ENCODE peak calls at places on chromosome 3, in ten cellular contexts. G is IMR-90; H is psoas muscle; Z is activated naive CD4-positive, alpha-beta T cell treated with anti-CD3 and anti-CD28 coated beads, Interleukin-2, amount 50 U/mL, for 72 hours; S is left lung; X is activated naive CD8-positive, alpha-beta T cell treated with anti-CD3 and anti-CD28 coated beads, Interleukin-2, amount 10 ng/mL, durations not matched to agents 7 days and 5 days; T is CD8-positive, alpha-beta T cell; Q is left ventricle myocardium superior; O is heart left ventricle; U is foreskin keratinocyte. D is an unnamed sample.

GRCh38 chr3:150965436-150965835 is 7.1 kb downstream of the CLRN1 start:
- ATAC-seq in G (no peak), H (no peak), Z (peak), S (no peak), X (no peak), T (no peak), Q (no peak), O (no peak), U (peak), D (no peak)

GRCh38 chr3:124601189-124601588 is 129.1 kb upstream of the UMPS start:
- ATAC-seq in G (no peak), H (no peak), Z (no peak), S (no peak), X (no peak), T (no peak), Q (no peak), O (no peak), U (no peak), D (no peak)

GRCh38 chr3:111695584-111696213 is 100.6 kb upstream of the ZBED2 start:
- ATAC-seq in G (peak), H (no peak), Z (no peak), S (peak), X (peak), T (peak), Q (no peak), O (no peak), U (peak), D (no peak)

GRCh38 chr3:43390255-43390588 is 103.9 kb downstream of the SNRK start:
- ATAC-seq in G (peak), H (peak), Z (no peak), S (no peak), X (no peak), T (peak), Q (no peak), O (no peak), U (peak), D (no peak)

GRCh38 chr3:8237893-8238292 is 263.7 kb upstream of the LMCD1 start:
- ATAC-seq in G (no peak), H (no peak), Z (no peak), S (peak), X (no peak), T (no peak), Q (no peak), O (no peak), U (no peak), D (no peak)

GRCh38 chr3:119596392-119596791 is 1.3 kb upstream of the PLA1A start:
- ATAC-seq in G (no peak), H (peak), Z (no peak), S (peak), X (no peak), T (no peak), Q (peak), O (no peak), U (no peak), D (no peak)

GRCh38 chr3:157104928-157105652 is 54.9 kb downstream of the CCNL1 start:
- ATAC-seq in G (no peak), H (no peak), Z (no peak), S (no peak), X (peak), T (no peak), Q (no peak), O (no peak), U (no peak), D (peak)

GRCh38 chr3:16286161-16286560 is 21.1 kb downstream of the OXNAD1 start:
- ATAC-seq in G (no peak), H (peak), Z (peak), S (peak), X (peak), T (peak), Q (no peak), O (no peak), U (no peak), D (no peak)

GRCh38 chr3:113552851-113553250 is 20.5 kb downstream of the SIDT1 start:
- ATAC-seq in G (no peak), H (no peak), Z (no peak), S (no peak), X (peak), T (peak), Q (no peak), O (no peak), U (no peak), D (peak)

GRCh38 chr3:13133011-13133410 is 59.8 kb upstream of the IQSEC1 start:
- ATAC-seq in G (no peak), H (no peak), Z (no peak), S (no peak), X (no peak), T (no peak), Q (no peak), O (no peak), U (no peak), D (no peak)

GRCh38 chr3:46677096-46677702 is 16.3 kb downstream of the ALS2CL start:
- ATAC-seq in G (peak), H (peak), Z (no peak), S (peak), X (no peak), T (no peak), Q (peak), O (peak), U (no peak), D (no peak)

GRCh38 chr3:129658156-129658843 is 51.8 kb upstream of the PLXND1 start:
- ATAC-seq in G (no peak), H (no peak), Z (peak), S (no peak), X (no peak), T (no peak), Q (no peak), O (no peak), U (no peak), D (no peak)

GRCh38 chr3:26921054-26921453 is 298.5 kb downstream of the LRRC3B start:
- ATAC-seq in G (no peak), H (no peak), Z (no peak), S (no peak), X (no peak), T (no peak), Q (no peak), O (no peak), U (no peak), D (no peak)

GRCh38 chr3:156160653-156161052 is 40.3 kb downstream of the KCNAB1 start:
- ATAC-seq in G (no peak), H (no peak), Z (peak), S (peak), X (peak), T (peak), Q (no peak), O (no peak), U (no peak), D (peak)

GRCh38 chr3:76107935-76108570 is 322.7 kb upstream of the ZNF717 start:
- ATAC-seq in G (peak), H (no peak), Z (no peak), S (peak), X (no peak), T (no peak), Q (no peak), O (no peak), U (peak), D (no peak)

GRCh38 chr3:43768594-43768993 is 77.9 kb downstream of the ABHD5 start:
- ATAC-seq in G (no peak), H (no peak), Z (no peak), S (peak), X (no peak), T (no peak), Q (peak), O (no peak), U (peak), D (no peak)

GRCh38 chr3:156542101-156543042 is 12.5 kb downstream of the SSR3 start:
- ATAC-seq in G (no peak), H (peak), Z (no peak), S (no peak), X (no peak), T (no peak), Q (peak), O (peak), U (no peak), D (no peak)

GRCh38 chr3:191399918-191400317 is 61.0 kb upstream of the PYDC2 start:
- ATAC-seq in G (no peak), H (no peak), Z (no peak), S (no peak), X (no peak), T (no peak), Q (no peak), O (no peak), U (no peak), D (no peak)

GRCh38 chr3:28326458-28326926 is 22.0 kb upstream of the ZCWPW2 start:
- ATAC-seq in G (no peak), H (no peak), Z (peak), S (peak), X (peak), T (peak), Q (peak), O (peak), U (peak), D (no peak)

GRCh38 chr3:19539488-19540395 is 391.4 kb downstream of the KCNH8 start:
- ATAC-seq in G (no peak), H (no peak), Z (no peak), S (no peak), X (no peak), T (no peak), Q (no peak), O (no peak), U (no peak), D (peak)

GRCh38 chr3:66989860-66990696 is 8.0 kb upstream of the KBTBD8 start:
- ATAC-seq in G (no peak), H (no peak), Z (peak), S (no peak), X (no peak), T (no peak), Q (peak), O (no peak), U (no peak), D (peak)

GRCh38 chr3:113100063-113100462 is 109.3 kb downstream of the GTPBP8 start:
- ATAC-seq in G (no peak), H (no peak), Z (peak), S (no peak), X (no peak), T (no peak), Q (no peak), O (no peak), U (no peak), D (no peak)

GRCh38 chr3:184174278-184174645 is 393 bp upstream of the AP2M1 start:
- ATAC-seq in G (no peak), H (no peak), Z (no peak), S (no peak), X (peak), T (no peak), Q (no peak), O (no peak), U (no peak), D (no peak)

GRCh38 chr3:32216172-32216783 is 22.2 kb upstream of the CMTM8 start:
- ATAC-seq in G (no peak), H (no peak), Z (no peak), S (no peak), X (no peak), T (no peak), Q (no peak), O (no peak), U (no peak), D (no peak)